ENCODE peak calls at places on chromosome 19, in ten cellular contexts. C is tibial artery; M is sigmoid colon; V is upper lobe of left lung; R is CD4-positive, alpha-beta memory T cell; O is mesenchymal stem cell; H is tibial nerve; T is breast epithelium; U is cardiac muscle cell; I is thoracic aorta. Y is an unnamed sample.

GRCh38 chr19:1672769-1673644 is 20.6 kb upstream of the TCF3 start:
- DNase-seq in O (no peak), C (no peak), M (no peak), I (no peak), R (no peak), T (no peak), H (no peak), U (no peak), V (no peak), Y (no peak)

GRCh38 chr19:48533770-48534169 is 18.2 kb upstream of the SULT2B1 start:
- DNase-seq in O (no peak), I (no peak), R (no peak), V (no peak), U (no peak), C (no peak), M (no peak), H (no peak), T (no peak), Y (no peak)

GRCh38 chr19:16381756-16382401 is 57.3 kb downstream of the KLF2 start:
- DNase-seq in H (peak; percentile 82), M (peak; percentile 94), I (peak; percentile 90), V (no peak), O (no peak), C (peak; percentile 99), R (no peak), T (peak; percentile 39), U (peak; percentile 60), Y (no peak)

GRCh38 chr19:19554074-19555023 is 16.3 kb downstream of the CILP2 start:
- DNase-seq in O (peak; percentile 47), M (no peak), I (no peak), V (peak; percentile 65), T (no peak), R (peak; percentile 44), C (peak; percentile 68), H (no peak), U (peak; percentile 53), Y (peak; percentile 37)

GRCh38 chr19:47272448-47273312 is 2.0 kb upstream of the INAFM1 start:
- DNase-seq in U (no peak), R (no peak), O (no peak), T (peak; percentile 65), M (peak; percentile 86), V (no peak), H (peak; percentile 32), I (peak; percentile 33), C (no peak), Y (no peak)

GRCh38 chr19:47719047-47719885 is 6.0 kb downstream of the EHD2 start:
- DNase-seq in R (no peak), I (peak; percentile 36), M (peak; percentile 99), H (peak; percentile 77), U (peak; percentile 43), T (peak; percentile 84), C (peak; percentile 98), V (peak; percentile 54), O (peak; percentile 99), Y (no peak)

GRCh38 chr19:28126499-28126898 is 1086.5 kb downstream of the UQCRFS1 start:
- DNase-seq in M (no peak), H (no peak), C (no peak), R (no peak), V (no peak), O (no peak), I (no peak), T (no peak), U (no peak), Y (no peak)

GRCh38 chr19:23118400-23118799 is 1.6 kb downstream of the ZNF730 start:
- DNase-seq in T (no peak), O (no peak), R (no peak), V (no peak), H (no peak), M (no peak), C (no peak), U (no peak), I (no peak), Y (no peak)

GRCh38 chr19:48966541-48967345 is 1.6 kb downstream of the FTL start:
- DNase-seq in T (no peak), C (no peak), H (no peak), O (peak; percentile 35), M (no peak), V (no peak), R (no peak), I (no peak), U (no peak), Y (no peak)

GRCh38 chr19:13014921-13015280 is 19.6 kb downstream of the NFIX start:
- DNase-seq in V (no peak), C (no peak), M (no peak), I (no peak), O (no peak), H (no peak), R (no peak), T (no peak), U (no peak), Y (no peak)

GRCh38 chr19:13017306-13018036 is 22.2 kb downstream of the NFIX start:
- DNase-seq in H (no peak), R (no peak), O (no peak), M (no peak), V (no peak), I (no peak), T (no peak), U (no peak), C (no peak), Y (no peak)

GRCh38 chr19:13015361-13016231 is 20.3 kb downstream of the NFIX start:
- DNase-seq in U (no peak), I (no peak), H (no peak), V (no peak), O (no peak), R (no peak), T (no peak), C (no peak), M (no peak), Y (no peak)

GRCh38 chr19:13016628-13017305 is 21.5 kb downstream of the NFIX start:
- DNase-seq in U (no peak), O (no peak), M (no peak), R (no peak), I (no peak), V (no peak), T (no peak), H (no peak), C (no peak), Y (no peak)

GRCh38 chr19:13016245-13016627 is 21.0 kb downstream of the NFIX start:
- DNase-seq in C (no peak), H (no peak), R (no peak), T (no peak), O (no peak), U (no peak), V (no peak), I (no peak), M (no peak), Y (no peak)
- H3K4me1 ChIP-seq in C (peaks cover 100% of the 10 kb centered on the region), H (peaks cover 40% of the 10 kb centered on the region), R (peaks cover 26% of the 10 kb centered on the region), T (peaks cover 28% of the 10 kb centered on the region), O (peaks cover 30% of the 10 kb centered on the region), U (no peaks in the 10 kb centered on the region), V (peaks cover 80% of the 10 kb centered on the region), I (peaks cover 95% of the 10 kb centered on the region), M (peaks cover 99% of the 10 kb centered on the region), Y (peaks cover 9% of the 10 kb centered on the region)

DNA sequence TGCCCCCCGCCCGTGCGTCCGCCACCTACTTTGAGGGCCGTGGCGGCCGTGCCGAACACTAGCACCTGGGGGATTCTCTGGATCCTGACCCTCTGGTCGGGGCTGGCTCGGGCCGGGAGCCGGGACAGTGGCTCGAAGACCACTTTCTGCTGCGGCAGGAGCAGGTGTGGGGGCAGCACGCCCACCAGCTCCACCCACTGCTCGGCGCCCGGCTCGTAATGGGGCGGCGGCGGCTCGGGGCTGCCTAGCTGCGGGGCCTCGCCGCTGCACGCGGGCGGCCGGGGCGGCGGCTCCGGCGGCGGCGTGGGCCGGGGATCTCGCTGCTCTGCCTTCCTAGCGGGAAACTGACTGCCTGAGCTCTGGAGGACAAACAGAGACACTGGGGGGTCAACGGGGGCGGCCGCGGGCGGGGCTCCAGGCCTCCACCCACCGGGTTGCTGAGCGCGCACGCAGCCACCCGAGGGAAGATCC is 26.4 kb downstream of the DCAF15 start:
- DNase-seq in I (no peak), C (no peak), T (no peak), H (no peak), U (peak; percentile 44), R (no peak), V (no peak), M (no peak), O (peak; percentile 28), Y (no peak)
- H3K27ac ChIP-seq in I (peak overlapping the region; percentile 76), C (peak overlapping the region; percentile 73), T (peak overlapping the region; percentile 76), H (peak overlapping the region; percentile 17), U (no peak overlapping the region), R (no peak overlapping the region), V (peak overlapping the region; percentile 84), M (peak overlapping the region; percentile 65), O (no peak overlapping the region), Y (peak overlapping the region; percentile 62)

DNA sequence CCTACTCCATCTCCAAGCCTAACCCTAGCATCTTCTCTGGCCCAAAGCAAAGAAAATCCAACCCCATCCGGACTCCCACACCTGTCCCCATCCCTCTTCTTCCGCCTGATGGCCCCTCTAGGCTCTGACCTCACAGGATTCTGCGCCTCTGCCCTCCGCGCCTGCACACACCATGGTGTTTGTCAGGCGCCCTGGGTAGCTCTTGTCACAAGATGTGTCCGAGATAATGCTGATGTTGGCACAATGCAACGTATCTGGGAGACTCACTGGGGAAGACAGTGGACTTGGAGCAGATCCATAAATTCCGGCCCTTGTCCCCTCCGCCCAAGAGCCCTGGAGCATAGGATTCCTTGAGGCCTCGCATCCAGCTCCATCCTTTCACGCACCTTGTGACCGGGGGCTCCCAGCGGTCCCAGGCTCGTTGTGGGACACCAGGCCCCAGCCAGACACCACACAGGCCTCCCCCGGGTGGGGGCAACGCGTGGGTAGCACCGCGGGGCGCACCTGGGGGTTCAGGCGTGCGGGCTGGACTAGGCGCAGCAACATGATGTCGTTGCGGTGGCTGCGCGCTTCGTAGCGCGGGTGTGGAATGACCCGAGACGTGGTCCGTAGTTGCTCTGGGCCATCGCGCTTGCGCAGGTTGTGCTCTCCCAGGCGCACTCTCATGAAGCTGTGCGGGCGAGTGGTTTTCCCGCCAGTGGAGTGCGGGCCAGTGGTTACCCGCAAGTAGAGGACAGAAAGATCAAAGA is 3.1 kb upstream of the KLK1 start:
- DNase-seq in C (no peak), R (no peak), V (no peak), O (no peak), T (no peak), U (no peak), M (no peak), H (no peak), I (no peak), Y (no peak)
- H3K27me3 ChIP-seq in C (peaks cover 52% of the 10 kb centered on the region), R (no peaks in the 10 kb centered on the region), V (peaks cover 10% of the 10 kb centered on the region), O (peaks cover 10% of the 10 kb centered on the region), T (peaks cover 43% of the 10 kb centered on the region), U (peaks cover 43% of the 10 kb centered on the region), M (peaks cover 45% of the 10 kb centered on the region), H (no peaks in the 10 kb centered on the region), I (no peaks in the 10 kb centered on the region), Y (no peaks in the 10 kb centered on the region)

GRCh38 chr19:40605201-40605971 is 4.2 kb downstream of the LTBP4 start:
- DNase-seq in M (peak; percentile 86), O (peak; percentile 71), U (peak; percentile 72), T (peak; percentile 82), H (peak; percentile 61), C (peak; percentile 88), V (peak; percentile 88), R (peak; percentile 87), I (no peak), Y (peak; percentile 73)
- H3K4me1 ChIP-seq in M (peaks cover 69% of the 10 kb centered on the region), O (peaks cover 48% of the 10 kb centered on the region), U (peaks cover 18% of the 10 kb centered on the region), T (peaks cover 15% of the 10 kb centered on the region), H (peaks cover 73% of the 10 kb centered on the region), C (peaks cover 66% of the 10 kb centered on the region), V (peaks cover 74% of the 10 kb centered on the region), R (peaks cover 83% of the 10 kb centered on the region), I (peaks cover 50% of the 10 kb centered on the region), Y (peaks cover 60% of the 10 kb centered on the region)

Y was measured in naive thymus-derived CD4-positive, alpha-beta T cell.